ENCODE peak calls at places on chromosomes 3 and 15, in six cellular contexts. Y, C, Q, W, K and A are unnamed samples.

GRCh38 chr3:56053727-56054126 is 414.5 kb downstream of the ERC2 start:
- DNase-seq in Y (no peak), C (no peak), Q (no peak), W (no peak), K (no peak), A (no peak)

GRCh38 chr15:35932541-35932940 is 386.6 kb upstream of the DPH6 start:
- DNase-seq in Y (no peak), C (no peak), Q (no peak), W (no peak), K (no peak), A (no peak)

GRCh38 chr3:98440283-98440682 is 22.7 kb upstream of the OR5K1 start:
- DNase-seq in Y (no peak), C (no peak), Q (no peak), W (no peak), K (no peak), A (no peak)

GRCh38 chr3:60056394-60056793 is 1006.6 kb upstream of the CFAP20DC start:
- DNase-seq in Y (no peak), C (no peak), Q (no peak), W (no peak), K (no peak), A (no peak)

GRCh38 chr15:54109014-54109413 is 130.8 kb downstream of the UNC13C start:
- DNase-seq in Y (no peak), C (no peak), Q (no peak), W (no peak), K (no peak), A (no peak)

GRCh38 chr3:112889357-112889756 is 42.7 kb upstream of the CD200R1L start:
- DNase-seq in Y (no peak), C (no peak), Q (no peak), W (no peak), K (no peak), A (no peak)

GRCh38 chr3:98770261-98771039 is 7.3 kb downstream of the ST3GAL6 start:
- DNase-seq in Y (no peak), C (no peak), Q (no peak), W (no peak), K (peak; percentile 53), A (no peak)

GRCh38 chr3:128009952-128010846 is 42.0 kb upstream of the SEC61A1 start:
- DNase-seq in Y (no peak), C (no peak), Q (peak; percentile 14), W (no peak), K (no peak), A (no peak)

GRCh38 chr3:8760091-8760490 is 9.3 kb downstream of the OXTR start:
- DNase-seq in Y (no peak), C (no peak), Q (no peak), W (no peak), K (no peak), A (peak; percentile 59)

GRCh38 chr3:55894605-55895004 is 407.5 kb upstream of the WNT5A start:
- DNase-seq in Y (no peak), C (no peak), Q (no peak), W (no peak), K (no peak), A (no peak)

GRCh38 chr3:187807086-187807862 is 62.0 kb upstream of the BCL6 start:
- DNase-seq in Y (no peak), C (no peak), Q (no peak), W (no peak), K (no peak), A (no peak)

GRCh38 chr3:71189480-71189879 is 394.0 kb downstream of the FOXP1 start:
- DNase-seq in Y (no peak), C (no peak), Q (no peak), W (no peak), K (no peak), A (no peak)

GRCh38 chr3:42906085-42906904 is at the start of gene ZNF662:
- DNase-seq in Y (no peak), C (peak; percentile 80), Q (no peak), W (peak; percentile 66), K (peak; percentile 42), A (peak; percentile 86)

GRCh38 chr3:51389423-51390183 is 1.5 kb upstream of the RBM15B start:
- DNase-seq in Y (peak; percentile 33), C (no peak), Q (peak; percentile 54), W (no peak), K (peak; percentile 62), A (no peak)

GRCh38 chr3:173153631-173154030 is 12.6 kb upstream of the SPATA16 start:
- DNase-seq in Y (no peak), C (no peak), Q (no peak), W (no peak), K (no peak), A (no peak)

GRCh38 chr15:80674245-80674614 is 20.9 kb upstream of the ABHD17C start:
- DNase-seq in Y (no peak), C (no peak), Q (no peak), W (no peak), K (no peak), A (no peak)

GRCh38 chr3:149163066-149163465 is 33.6 kb downstream of the HPS3 start:
- DNase-seq in Y (no peak), C (no peak), Q (no peak), W (no peak), K (no peak), A (no peak)

GRCh38 chr3:149167898-149168297 is 38.5 kb downstream of the HPS3 start:
- DNase-seq in Y (no peak), C (no peak), Q (no peak), W (no peak), K (no peak), A (no peak)

GRCh38 chr3:149160754-149161289 is 31.4 kb downstream of the HPS3 start:
- DNase-seq in Y (no peak), C (no peak), Q (no peak), W (no peak), K (no peak), A (no peak)

DNA sequence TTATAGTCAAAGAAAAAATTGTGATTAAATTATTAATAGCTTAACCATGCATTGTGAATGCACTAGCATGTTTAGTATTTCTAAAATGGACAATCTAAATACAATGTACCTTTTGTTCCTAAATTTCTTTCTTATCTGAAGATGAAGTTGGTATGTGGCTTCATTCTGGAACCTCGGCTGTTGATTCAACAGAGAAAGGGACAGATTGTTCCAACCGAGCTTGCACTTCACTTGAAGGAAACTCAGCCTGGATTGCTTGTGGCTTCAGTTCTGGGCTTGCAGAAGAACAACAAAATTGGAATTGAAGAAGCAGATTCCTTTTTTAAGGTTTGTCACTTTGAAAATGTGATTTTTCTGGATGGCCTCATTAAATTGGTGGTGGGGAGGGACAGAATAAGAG is 32.6 kb downstream of the HPS3 start:
- DNase-seq in Y (no peak), C (no peak), Q (no peak), W (no peak), K (no peak), A (no peak)
- TF ChIP-seq EP300 in Y (no peak), C (no peak), Q (no peak), W (no peak), K (no peak), A (no peak)

DNA sequence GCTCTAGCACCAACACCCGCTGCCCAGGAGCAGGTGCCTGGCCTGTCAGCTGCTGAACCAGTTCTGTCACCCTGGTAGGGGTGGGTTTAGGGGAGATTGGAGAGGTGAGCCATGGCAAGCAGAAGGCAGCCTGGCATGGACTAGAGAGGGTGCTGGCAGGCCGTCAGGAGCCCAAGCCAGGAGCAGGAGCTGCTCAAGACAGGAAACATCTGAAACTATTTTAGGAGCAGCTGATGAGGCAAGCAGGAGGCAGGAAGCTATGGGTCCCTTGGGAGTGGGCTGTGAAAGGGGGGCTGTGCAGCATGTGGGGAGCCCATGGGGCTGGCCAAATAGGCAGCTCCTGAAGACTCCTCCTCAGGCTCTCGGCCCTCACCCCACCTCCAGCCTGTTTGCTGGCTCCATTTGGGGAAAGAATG is 2.3 kb downstream of the INKA1 start:
- DNase-seq in Y (no peak), C (peak; percentile 94), Q (no peak), W (peak; percentile 84), K (peak; percentile 50), A (peak; percentile 92)
- TF ChIP-seq POLR2A in Y (no peak), C (no peak), Q (no peak), W (no peak), K (no peak), A (no peak)

GRCh38 chr15:77483426-77483825 is 62.7 kb downstream of the HMG20A start:
- DNase-seq in Y (no peak), C (no peak), Q (no peak), W (no peak), K (no peak), A (no peak)
- H3K4me1 ChIP-seq in Y (no peaks in the 10 kb centered on the region), C (peaks cover 44% of the 10 kb centered on the region), Q (peaks cover 9% of the 10 kb centered on the region), W (peaks cover 11% of the 10 kb centered on the region), K (no peaks in the 10 kb centered on the region), A (peaks cover 13% of the 10 kb centered on the region)

GRCh38 chr15:66780172-66780972 is 78.3 kb downstream of the SMAD6 start:
- DNase-seq in Y (no peak), C (peak; percentile 65), Q (peak; percentile 44), W (no peak), K (peak; percentile 62), A (no peak)
- TF ChIP-seq EP300 in Y (no peak), C (no peak), Q (no peak), W (no peak), K (no peak), A (no peak)

GRCh38 chr15:74598126-74598842 is 17.4 kb upstream of the CLK3 start:
- DNase-seq in Y (peak; percentile 100), C (peak; percentile 98), Q (peak; percentile 75), W (peak; percentile 95), K (peak; percentile 95), A (peak; percentile 96)
- TF ChIP-seq POLR2A in Y (peak; percentile 94), C (peak; percentile 89), Q (peak; percentile 93), W (no peak), K (peak; percentile 83), A (no peak)

DNA sequence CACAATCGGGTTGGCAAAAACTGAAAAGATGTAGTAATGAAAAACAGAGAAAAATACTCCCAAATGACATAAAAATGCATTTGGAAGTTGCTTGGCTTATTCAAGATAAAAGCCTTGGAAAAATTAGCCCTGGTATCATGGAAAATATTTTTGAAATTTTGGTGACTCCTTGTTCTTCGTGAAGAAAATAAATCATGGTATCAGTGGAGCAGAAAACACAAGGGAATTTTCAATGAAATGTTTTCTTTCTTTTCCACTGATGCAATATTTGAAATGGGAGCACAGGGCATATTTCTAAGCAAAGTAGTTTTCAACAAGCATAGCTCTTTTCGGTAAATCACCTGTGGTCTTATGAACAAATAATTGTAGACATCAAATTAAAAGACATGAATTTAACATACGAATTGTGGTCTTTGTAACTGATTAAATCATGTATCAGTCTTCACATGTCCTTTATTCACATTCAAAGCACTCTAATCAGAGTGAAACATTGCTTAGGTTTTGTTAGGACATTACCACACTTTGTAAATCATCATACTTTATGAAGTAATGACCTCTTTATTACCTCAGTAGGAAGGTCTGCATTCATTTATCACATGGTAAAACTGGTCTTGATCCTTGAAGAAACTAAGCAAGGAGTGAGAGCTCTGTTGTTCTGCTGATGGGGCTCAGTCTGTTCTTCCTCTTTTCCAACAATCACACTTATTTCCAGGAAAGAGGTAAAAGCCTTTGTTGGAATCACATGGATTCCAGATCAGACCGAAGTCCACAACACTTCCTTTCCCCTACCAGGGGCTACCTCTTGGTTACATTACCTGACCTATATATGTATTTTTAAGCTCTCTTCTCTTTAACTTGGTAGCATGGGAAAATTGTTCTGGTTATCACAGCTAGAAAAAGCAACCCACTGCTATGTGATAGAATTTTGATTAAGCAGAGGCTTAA is 413.5 kb upstream of the THBS1 start:
- DNase-seq in Y (no peak), C (no peak), Q (no peak), W (no peak), K (no peak), A (no peak)
- H3K4me1 ChIP-seq in Y (no peaks in the 10 kb centered on the region), C (peaks cover 35% of the 10 kb centered on the region), Q (peaks cover 10% of the 10 kb centered on the region), W (peaks cover 7% of the 10 kb centered on the region), K (peaks cover 14% of the 10 kb centered on the region), A (peaks cover 7% of the 10 kb centered on the region)

GRCh38 chr3:72196377-72196929 is 411.5 kb upstream of the PROK2 start:
- DNase-seq in Y (no peak), C (no peak), Q (no peak), W (no peak), K (no peak), A (no peak)
- TF ChIP-seq EP300 in Y (no peak), C (no peak), Q (no peak), W (no peak), K (no peak), A (no peak)

GRCh38 chr15:44726568-44727461 is 9.5 kb upstream of the TRIM69 start:
- DNase-seq in Y (peak; percentile 61), C (peak; percentile 73), Q (peak; percentile 78), W (no peak), K (peak; percentile 78), A (no peak)
- TF ChIP-seq POLR2A in Y (peak; percentile 95), C (no peak), Q (peak; percentile 46), W (no peak), K (peak; percentile 69), A (no peak)